ENCODE peak calls at places on chromosome 20, in seven cellular contexts. I is HCT116, V is uterus, N is IMR-90, F is gastrocnemius medialis, X is adrenal gland, Y is body of pancreas. Q is an unnamed sample.

GRCh38 chr20:60206259-60206658 is 248.0 kb downstream of the CDH26 start:
- DNase-seq in X (no peak), F (no peak), I (peak; percentile 2), Y (no peak), N (peak; percentile 49), V (no peak), Q (no peak)

GRCh38 chr20:53597085-53597482 is 3.4 kb upstream of the ZNF217 start:
- DNase-seq in X (no peak), Y (no peak), I (no peak), V (no peak), N (no peak), F (no peak), Q (no peak)

GRCh38 chr20:53677447-53678314 is 84.0 kb upstream of the ZNF217 start:
- DNase-seq in Y (peak; percentile 63), V (peak; percentile 22), I (no peak), X (no peak), F (no peak), N (peak; percentile 46), Q (peak; percentile 64)

GRCh38 chr20:51880188-51880587 is 77.9 kb upstream of the SALL4 start:
- DNase-seq in I (no peak), F (no peak), V (no peak), X (no peak), Y (no peak), N (no peak), Q (no peak)

GRCh38 chr20:21102252-21102609 is 3.9 kb downstream of the LINC00237 start:
- DNase-seq in F (no peak), V (no peak), X (no peak), I (no peak), N (no peak), Y (peak; percentile 22), Q (no peak)

GRCh38 chr20:49275634-49276033 is 2.2 kb downstream of the ZNFX1 start:
- DNase-seq in X (no peak), Y (no peak), F (no peak), N (no peak), V (no peak), I (no peak), Q (no peak)

GRCh38 chr20:10090588-10091166 is 55.9 kb downstream of the ANKEF1 start:
- DNase-seq in X (peak; percentile 73), V (peak; percentile 23), F (no peak), I (peak; percentile 38), Y (peak; percentile 90), N (peak; percentile 53), Q (peak; percentile 13)

GRCh38 chr20:38888059-38888831 is 38.0 kb upstream of the FAM83D start:
- DNase-seq in X (no peak), V (no peak), N (no peak), F (no peak), Y (no peak), I (no peak), Q (no peak)

GRCh38 chr20:38334016-38334415 is 12.3 kb upstream of the LBP start:
- DNase-seq in Y (no peak), F (no peak), V (no peak), X (no peak), I (no peak), N (no peak), Q (no peak)

GRCh38 chr20:63968136-63968927 is 1.4 kb downstream of the ZNF512B start:
- DNase-seq in X (no peak), I (no peak), V (peak; percentile 20), Y (no peak), N (no peak), F (no peak), Q (peak; percentile 7)

GRCh38 chr20:49938173-49939163 is 2.3 kb downstream of the RNF114 start:
- DNase-seq in N (peak; percentile 82), V (peak; percentile 60), I (no peak), Y (peak; percentile 64), F (no peak), X (peak; percentile 90), Q (peak; percentile 57)

GRCh38 chr20:16476032-16476431 is 97.2 kb downstream of the KIF16B start:
- DNase-seq in F (peak; percentile 12), N (peak; percentile 62), Y (no peak), I (peak; percentile 24), X (no peak), V (no peak), Q (no peak)

GRCh38 chr20:34240698-34241615 is at the start of gene ASIP:
- DNase-seq in F (no peak), Y (no peak), V (no peak), N (no peak), X (no peak), I (no peak), Q (no peak)

GRCh38 chr20:51128198-51128597 is 105.3 kb upstream of the KCNG1 start:
- DNase-seq in N (peak; percentile 97), F (no peak), X (peak; percentile 33), I (no peak), Y (no peak), V (no peak), Q (no peak)

GRCh38 chr20:33061626-33062025 is 7.9 kb downstream of the BPIFB3 start:
- DNase-seq in F (no peak), N (no peak), V (no peak), X (no peak), I (no peak), Y (no peak), Q (no peak)

GRCh38 chr20:51597389-51598231 is 55.1 kb upstream of the NFATC2 start:
- DNase-seq in N (no peak), V (no peak), F (no peak), Y (no peak), I (no peak), X (no peak), Q (no peak)

GRCh38 chr20:53623454-53624206 is 30.0 kb upstream of the ZNF217 start:
- DNase-seq in N (peak; percentile 77), I (no peak), X (peak; percentile 90), F (peak; percentile 77), Y (peak; percentile 79), V (peak; percentile 68), Q (peak; percentile 74)

GRCh38 chr20:3614509-3614908 is 48.7 kb downstream of the GFRA4 start:
- DNase-seq in Y (no peak), F (no peak), I (no peak), N (peak; percentile 56), V (no peak), X (no peak), Q (no peak)

GRCh38 chr20:63718996-63719395 is 11.2 kb downstream of the ZGPAT start:
- DNase-seq in I (no peak), F (no peak), X (no peak), V (no peak), N (no peak), Y (no peak), Q (no peak)

GRCh38 chr20:3042621-3043020 is 801 bp upstream of the GNRH2 start:
- DNase-seq in I (no peak), N (no peak), V (peak; percentile 67), X (peak; percentile 76), Y (no peak), F (no peak), Q (no peak)

GRCh38 chr20:53080412-53080962 is 108.3 kb downstream of the TSHZ2 start:
- DNase-seq in I (no peak), Y (no peak), X (no peak), N (no peak), F (no peak), V (no peak), Q (no peak)

GRCh38 chr20:21175433-21175832 is 49.6 kb downstream of the KIZ start:
- DNase-seq in F (no peak), V (no peak), N (no peak), X (no peak), Y (no peak), I (no peak), Q (no peak)

GRCh38 chr20:13271977-13272975 is 51.2 kb downstream of the ISM1 start:
- DNase-seq in I (no peak), V (no peak), N (no peak), Y (no peak), X (no peak), F (no peak), Q (no peak)

GRCh38 chr20:53149184-53149651 is 177.1 kb downstream of the TSHZ2 start:
- DNase-seq in Y (no peak), N (no peak), F (no peak), X (no peak), V (no peak), I (no peak), Q (no peak)

GRCh38 chr20:25281541-25281991 is 33.7 kb downstream of the PYGB start:
- DNase-seq in F (no peak), X (peak; percentile 68), N (no peak), V (peak; percentile 10), Y (peak; percentile 14), I (no peak), Q (peak; percentile 78)

GRCh38 chr20:23187759-23188158 is 101.6 kb upstream of the CD93 start:
- DNase-seq in N (no peak), I (no peak), F (no peak), Y (peak; percentile 43), V (no peak), X (no peak), Q (peak; percentile 28)

GRCh38 chr20:50317116-50317515 is 126.5 kb downstream of the CEBPB start:
- DNase-seq in Y (no peak), F (no peak), X (no peak), V (no peak), N (no peak), I (no peak), Q (peak; percentile 4)

GRCh38 chr20:14790771-14791517 is 453.5 kb upstream of the FLRT3 start:
- DNase-seq in N (no peak), V (no peak), X (no peak), I (no peak), Y (peak; percentile 29), F (no peak), Q (no peak)

GRCh38 chr20:48339147-48339985 is 488.4 kb downstream of the PREX1 start:
- DNase-seq in I (no peak), N (peak; percentile 77), X (peak; percentile 84), F (no peak), Y (peak; percentile 11), V (peak; percentile 73), Q (peak; percentile 22)

GRCh38 chr20:1473821-1474220 is 7.2 kb upstream of the NSFL1C start:
- DNase-seq in F (no peak), I (no peak), N (no peak), X (no peak), V (no peak), Y (no peak), Q (no peak)
- H3K4me1 ChIP-seq in F (no peaks in the 10 kb centered on the region), I (peaks cover 5% of the 10 kb centered on the region), N (peaks cover 12% of the 10 kb centered on the region), X (no peaks in the 10 kb centered on the region), V (no peaks in the 10 kb centered on the region), Y (peaks cover 19% of the 10 kb centered on the region), Q (peaks cover 11% of the 10 kb centered on the region)

GRCh38 chr20:45611054-45611453 is 18.5 kb upstream of the WFDC10A start:
- DNase-seq in Y (no peak), F (no peak), V (no peak), X (no peak), N (peak; percentile 75), I (peak; percentile 39), Q (no peak)
- H3K27ac ChIP-seq in Y (no peak overlapping the region), F (no peak overlapping the region), V (no peak overlapping the region), X (no peak overlapping the region), N (no peak overlapping the region), I (no peak overlapping the region), Q (no peak overlapping the region)

GRCh38 chr20:61690150-61690549 is 375.5 kb downstream of the TAF4 start:
- DNase-seq in Y (no peak), N (no peak), F (no peak), X (no peak), I (no peak), V (no peak), Q (no peak)
- TF ChIP-seq POLR2A in Y (no peak), N (no peak), F (no peak), X (no peak), I (no peak), V (no peak), Q (no peak)

DNA sequence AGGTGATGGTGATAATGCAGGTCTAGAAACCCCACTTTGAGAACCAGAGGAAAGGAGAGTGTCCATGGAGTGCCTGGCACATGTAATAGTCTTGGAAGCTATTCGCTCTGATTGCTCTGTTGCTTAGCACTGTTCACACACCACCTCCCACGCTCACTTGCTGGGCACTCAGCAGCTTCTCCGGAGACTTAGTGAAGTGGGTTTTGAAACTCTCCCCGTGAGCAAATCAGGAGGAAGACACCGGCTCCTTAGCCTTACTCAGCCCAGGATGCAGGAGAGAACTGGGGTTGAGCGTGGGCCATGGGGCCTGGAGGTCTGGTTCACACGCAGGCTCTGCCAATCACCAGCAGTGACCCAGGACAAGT is 22.2 kb downstream of the BMP7 start:
- DNase-seq in V (peak; percentile 22), Y (no peak), X (no peak), F (no peak), N (no peak), I (no peak), Q (no peak)
- H3K4me1 ChIP-seq in V (peaks cover 5% of the 10 kb centered on the region), Y (no peaks in the 10 kb centered on the region), X (no peaks in the 10 kb centered on the region), F (no peaks in the 10 kb centered on the region), N (no peaks in the 10 kb centered on the region), I (peaks cover 4% of the 10 kb centered on the region), Q (no peaks in the 10 kb centered on the region)